ENCODE peak calls at places on chromosomes 5 and 9, in nine cellular contexts. One of them, this sample, is unnamed.
A peak's percentile ranks its signal among the peaks of the same experiment; 100 is the strongest.

GRCh38 chr5:124623265-124623664 is 123.2 kb downstream of the ZNF608 start:
- DNase-seq in bronchial epithelial cell: no peak
- DNase-seq in NT2/D1: no peak
- DNase-seq in brain microvascular endothelial cell: no peak
- DNase-seq in iris pigment epithelial cell: no peak
- DNase-seq in NCI-H524: no peak
- DNase-seq in transverse colon: no peak
- DNase-seq in Calu3: no peak
- DNase-seq in GM03348: no peak
- DNase-seq in this sample: no peak

GRCh38 chr5:104967806-104968205 is 1405.2 kb upstream of the NUDT12 start:
- DNase-seq in bronchial epithelial cell: no peak
- DNase-seq in NT2/D1: no peak
- DNase-seq in brain microvascular endothelial cell: no peak
- DNase-seq in iris pigment epithelial cell: no peak
- DNase-seq in NCI-H524: no peak
- DNase-seq in transverse colon: no peak
- DNase-seq in Calu3: no peak
- DNase-seq in GM03348: no peak
- DNase-seq in this sample: no peak

GRCh38 chr9:27183701-27184100 is 74.7 kb downstream of the TEK start:
- DNase-seq in bronchial epithelial cell: peak; percentile 71
- DNase-seq in NT2/D1: no peak
- DNase-seq in brain microvascular endothelial cell: no peak
- DNase-seq in iris pigment epithelial cell: peak; percentile 87
- DNase-seq in NCI-H524: no peak
- DNase-seq in transverse colon: no peak
- DNase-seq in Calu3: no peak
- DNase-seq in GM03348: no peak
- DNase-seq in this sample: no peak

GRCh38 chr9:37010180-37010579 is 23.9 kb downstream of the PAX5 start:
- DNase-seq in bronchial epithelial cell: no peak
- DNase-seq in NT2/D1: no peak
- DNase-seq in brain microvascular endothelial cell: no peak
- DNase-seq in iris pigment epithelial cell: no peak
- DNase-seq in NCI-H524: no peak
- DNase-seq in transverse colon: no peak
- DNase-seq in Calu3: no peak
- DNase-seq in GM03348: no peak
- DNase-seq in this sample: no peak

GRCh38 chr5:18652404-18653215 is 1018.4 kb downstream of the TAF11L14 start:
- DNase-seq in bronchial epithelial cell: no peak
- DNase-seq in NT2/D1: no peak
- DNase-seq in brain microvascular endothelial cell: no peak
- DNase-seq in iris pigment epithelial cell: no peak
- DNase-seq in NCI-H524: no peak
- DNase-seq in transverse colon: no peak
- DNase-seq in Calu3: no peak
- DNase-seq in GM03348: no peak
- DNase-seq in this sample: no peak

GRCh38 chr9:33044677-33045282 is 19.7 kb downstream of the DNAJA1 start:
- DNase-seq in bronchial epithelial cell: peak; percentile 52
- DNase-seq in NT2/D1: peak; percentile 44
- DNase-seq in brain microvascular endothelial cell: no peak
- DNase-seq in iris pigment epithelial cell: peak; percentile 31
- DNase-seq in NCI-H524: peak; percentile 72
- DNase-seq in transverse colon: peak; percentile 48
- DNase-seq in Calu3: peak; percentile 41
- DNase-seq in GM03348: no peak
- DNase-seq in this sample: no peak

GRCh38 chr5:90548069-90548593 is 10.5 kb upstream of the ADGRV1 start:
- DNase-seq in bronchial epithelial cell: peak; percentile 46
- DNase-seq in NT2/D1: no peak
- DNase-seq in brain microvascular endothelial cell: peak; percentile 14
- DNase-seq in iris pigment epithelial cell: no peak
- DNase-seq in NCI-H524: peak; percentile 16
- DNase-seq in transverse colon: peak; percentile 74
- DNase-seq in Calu3: peak; percentile 74
- DNase-seq in GM03348: no peak
- DNase-seq in this sample: peak; percentile 42

GRCh38 chr5:43685271-43685950 is 82.4 kb downstream of the NNT start:
- DNase-seq in bronchial epithelial cell: no peak
- DNase-seq in NT2/D1: no peak
- DNase-seq in brain microvascular endothelial cell: no peak
- DNase-seq in iris pigment epithelial cell: peak; percentile 22
- DNase-seq in NCI-H524: no peak
- DNase-seq in transverse colon: no peak
- DNase-seq in Calu3: no peak
- DNase-seq in GM03348: no peak
- DNase-seq in this sample: no peak

GRCh38 chr5:143401253-143401845 is 2.1 kb downstream of the NR3C1 start:
- DNase-seq in bronchial epithelial cell: peak; percentile 18
- DNase-seq in NT2/D1: no peak
- DNase-seq in brain microvascular endothelial cell: no peak
- DNase-seq in iris pigment epithelial cell: no peak
- DNase-seq in NCI-H524: no peak
- DNase-seq in transverse colon: no peak
- DNase-seq in Calu3: no peak
- DNase-seq in GM03348: no peak
- DNase-seq in this sample: no peak

GRCh38 chr5:9034671-9035070 is 511.2 kb downstream of the SEMA5A start:
- DNase-seq in bronchial epithelial cell: peak; percentile 70
- DNase-seq in NT2/D1: no peak
- DNase-seq in brain microvascular endothelial cell: peak; percentile 88
- DNase-seq in iris pigment epithelial cell: peak; percentile 94
- DNase-seq in NCI-H524: no peak
- DNase-seq in transverse colon: no peak
- DNase-seq in Calu3: no peak
- DNase-seq in GM03348: no peak
- DNase-seq in this sample: no peak